ENCODE peak calls at places on chromosomes 4 and X, in nine cellular contexts. F, Z, E, B, S, C, N, R and G are unnamed samples.

GRCh38 chr4:80266267-80266901 is at the start of gene FGF5:
- DNase-seq in E (peak), Z (peak), B (peak), F (no peak), N (no peak), C (no peak), S (no peak), R (peak), G (peak)

GRCh38 chr4:86498560-86499166 is 95.5 kb upstream of the PTPN13 start:
- DNase-seq in S (no peak), E (no peak), F (no peak), N (no peak), Z (no peak), B (peak), R (peak), C (peak), G (no peak)

GRCh38 chr4:70153937-70154336 is at the start of gene PRR27:
- DNase-seq in B (no peak), E (no peak), R (no peak), N (no peak), C (no peak), S (no peak), Z (no peak), F (no peak), G (no peak)

GRCh38 chr4:57448452-57448851 is 338.3 kb upstream of the IGFBP7 start:
- DNase-seq in E (no peak), C (no peak), R (no peak), F (no peak), N (no peak), Z (no peak), S (no peak), B (no peak), G (no peak)

GRCh38 chrX:39819921-39820849 is 277.6 kb downstream of the BCOR start:
- DNase-seq in N (peak), Z (peak), C (no peak), S (no peak), F (no peak), B (no peak), E (no peak), R (no peak), G (peak)

GRCh38 chrX:2691543-2692220 is 587 bp downstream of the CD99 start:
- DNase-seq in F (no peak), C (peak), R (peak), Z (no peak), N (peak), S (no peak), B (no peak), E (no peak), G (no peak)

GRCh38 chr4:182593864-182594263 is 323.3 kb downstream of the DCTD start:
- DNase-seq in N (no peak), R (peak), E (no peak), Z (no peak), F (no peak), B (no peak), C (no peak), S (no peak), G (no peak)

GRCh38 chr4:172785623-172786022 is 383.0 kb upstream of the GALNT7 start:
- DNase-seq in S (no peak), R (no peak), F (no peak), B (no peak), Z (no peak), E (no peak), C (no peak), N (no peak), G (no peak)

GRCh38 chr4:80005863-80006262 is 67.2 kb downstream of the ANTXR2 start:
- DNase-seq in N (no peak), B (no peak), E (no peak), F (no peak), R (peak), S (no peak), Z (no peak), C (no peak), G (no peak)

GRCh38 chr4:133402616-133403015 is 253.5 kb downstream of the PCDH10 start:
- DNase-seq in N (no peak), S (no peak), C (no peak), B (no peak), F (no peak), E (no peak), R (peak), Z (no peak), G (no peak)

GRCh38 chrX:21658746-21659145 is 616 bp upstream of the KLHL34 start:
- DNase-seq in S (no peak), C (no peak), Z (no peak), N (no peak), R (no peak), F (no peak), E (no peak), B (no peak), G (no peak)

GRCh38 chr4:148170408-148171385 is 271.5 kb downstream of the NR3C2 start:
- DNase-seq in R (no peak), E (no peak), F (no peak), B (no peak), S (no peak), C (peak), N (no peak), Z (no peak), G (no peak)

GRCh38 chr4:142404191-142404611 is 441.9 kb downstream of the INPP4B start:
- DNase-seq in Z (no peak), R (peak), C (no peak), N (no peak), E (peak), B (no peak), S (no peak), F (no peak), G (no peak)

GRCh38 chr4:186272699-186273370 is 6.8 kb downstream of the F11 start:
- DNase-seq in B (no peak), F (no peak), N (no peak), E (no peak), Z (no peak), R (no peak), S (no peak), C (no peak), G (no peak)

GRCh38 chr4:138751290-138751689 is 264.3 kb upstream of the NOCT start:
- DNase-seq in F (no peak), E (no peak), B (no peak), N (no peak), C (no peak), S (no peak), Z (no peak), R (no peak), G (no peak)

GRCh38 chr4:152996101-152996500 is 60.0 kb downstream of the FHDC1 start:
- DNase-seq in C (no peak), B (no peak), Z (no peak), E (no peak), R (no peak), F (no peak), N (peak), S (no peak), G (no peak)

GRCh38 chr4:25827897-25828296 is 34.9 kb downstream of the SEL1L3 start:
- DNase-seq in E (no peak), B (no peak), S (no peak), R (no peak), C (no peak), Z (no peak), F (no peak), N (no peak), G (no peak)

GRCh38 chrX:101530944-101531343 is 19.4 kb upstream of the ARMCX1 start:
- DNase-seq in F (no peak), B (no peak), E (no peak), R (no peak), N (no peak), C (no peak), Z (no peak), S (no peak), G (no peak)

GRCh38 chr4:182141046-182141445 is 102.2 kb upstream of the TENM3 start:
- DNase-seq in Z (no peak), N (no peak), R (no peak), F (no peak), E (no peak), C (no peak), B (no peak), S (no peak), G (peak)

GRCh38 chr4:111628437-111628836 is 516.8 kb upstream of the FAM241A start:
- DNase-seq in N (no peak), B (no peak), F (no peak), C (no peak), R (no peak), E (no peak), Z (no peak), S (no peak), G (peak)

GRCh38 chr4:101421393-101421792 is 74.1 kb upstream of the PPP3CA start:
- DNase-seq in E (no peak), N (no peak), C (no peak), Z (no peak), B (no peak), F (no peak), S (no peak), R (no peak), G (no peak)

GRCh38 chr4:67922697-67923096 is 38.9 kb upstream of the TMPRSS11D start:
- DNase-seq in C (no peak), F (no peak), B (no peak), E (no peak), Z (no peak), S (no peak), N (no peak), R (peak), G (no peak)

GRCh38 chr4:158991534-158992155 is 111.2 kb upstream of the RAPGEF2 start:
- DNase-seq in R (no peak), Z (no peak), S (no peak), N (no peak), E (no peak), B (no peak), C (no peak), F (no peak), G (no peak)